ENCODE peak calls at places on chromosomes 11 and 22, in six cellular contexts. J, D, P, L, Q and Y are unnamed samples.

GRCh38 chr11:117862019-117862725 is 14.3 kb downstream of the FXYD6 start:
- DNase-seq in P (no peak), Q (no peak), L (peak), J (no peak), D (no peak), Y (no peak)

GRCh38 chr11:106276859-106277436 is 199.5 kb downstream of the AASDHPPT start:
- DNase-seq in D (no peak), J (no peak), Q (no peak), P (no peak), L (no peak), Y (no peak)

GRCh38 chr11:62645660-62645933 is 816 bp downstream of the GANAB start:
- DNase-seq in J (no peak), L (no peak), P (no peak), Q (no peak), D (no peak), Y (no peak)

GRCh38 chr11:46353706-46354105 is 6.4 kb downstream of the DGKZ start:
- DNase-seq in L (no peak), Q (no peak), P (no peak), D (no peak), J (no peak), Y (no peak)

GRCh38 chr22:44357962-44358553 is 45.3 kb upstream of the SHISAL1 start:
- DNase-seq in D (no peak), Q (no peak), J (no peak), P (no peak), L (peak), Y (peak)

GRCh38 chr11:14519692-14520085 is 497 bp downstream of the PSMA1 start:
- DNase-seq in P (no peak), D (no peak), Q (no peak), J (no peak), L (no peak), Y (no peak)

GRCh38 chr11:46001427-46002049 is 79.1 kb downstream of the LARGE2 start:
- DNase-seq in J (no peak), Q (no peak), D (no peak), L (no peak), P (no peak), Y (no peak)

GRCh38 chr11:93169143-93169542 is 28.6 kb downstream of the SLC36A4 start:
- DNase-seq in Q (no peak), L (no peak), P (no peak), J (no peak), D (no peak), Y (no peak)

GRCh38 chr11:2862950-2863618 is 22.5 kb downstream of the CDKN1C start:
- DNase-seq in Q (no peak), D (no peak), L (no peak), P (no peak), J (no peak), Y (no peak)

GRCh38 chr22:48402591-48403031 is 1425.1 kb downstream of the BRD1 start:
- DNase-seq in L (no peak), P (peak), Q (no peak), D (no peak), J (no peak), Y (no peak)

GRCh38 chr11:100536979-100537378 is 150.1 kb upstream of the ARHGAP42 start:
- DNase-seq in J (no peak), Q (no peak), D (no peak), L (no peak), P (no peak), Y (no peak)

GRCh38 chr11:528815-529728 is 6.3 kb downstream of the HRAS start:
- DNase-seq in L (no peak), J (no peak), Q (peak), D (no peak), P (no peak), Y (no peak)

GRCh38 chr22:40182231-40182835 is 4.6 kb downstream of the TNRC6B start:
- DNase-seq in J (no peak), P (no peak), L (no peak), D (no peak), Q (no peak), Y (no peak)
- TF ChIP-seq CTCF in J (no peak), P (no peak), L (no peak), D (no peak), Q (no peak), Y (no peak)

DNA sequence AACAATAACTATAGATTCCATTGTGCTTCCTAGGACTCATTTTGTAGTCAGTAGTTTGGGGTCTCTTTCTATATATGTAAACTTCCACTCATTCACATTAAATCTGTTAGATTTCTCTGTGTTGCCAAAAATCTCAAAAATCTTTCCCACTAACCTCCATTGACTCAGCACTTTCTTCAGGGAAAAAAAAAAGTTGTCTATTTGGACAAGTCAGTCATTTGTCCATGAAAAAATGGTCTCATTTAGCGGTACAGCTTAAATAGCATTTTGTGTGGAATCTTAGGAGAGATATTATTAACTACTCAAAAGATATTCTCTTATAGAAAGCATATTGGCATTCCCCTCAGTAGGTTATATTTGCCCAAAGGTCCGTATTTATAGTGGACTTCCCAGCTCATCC is 81.9 kb downstream of the PPP2R1B start:
- DNase-seq in L (no peak), P (no peak), J (no peak), Q (no peak), D (no peak), Y (no peak)
- H3K27ac ChIP-seq in L (no peak), P (no peak), J (no peak), Q (no peak), D (no peak), Y (no peak)

DNA sequence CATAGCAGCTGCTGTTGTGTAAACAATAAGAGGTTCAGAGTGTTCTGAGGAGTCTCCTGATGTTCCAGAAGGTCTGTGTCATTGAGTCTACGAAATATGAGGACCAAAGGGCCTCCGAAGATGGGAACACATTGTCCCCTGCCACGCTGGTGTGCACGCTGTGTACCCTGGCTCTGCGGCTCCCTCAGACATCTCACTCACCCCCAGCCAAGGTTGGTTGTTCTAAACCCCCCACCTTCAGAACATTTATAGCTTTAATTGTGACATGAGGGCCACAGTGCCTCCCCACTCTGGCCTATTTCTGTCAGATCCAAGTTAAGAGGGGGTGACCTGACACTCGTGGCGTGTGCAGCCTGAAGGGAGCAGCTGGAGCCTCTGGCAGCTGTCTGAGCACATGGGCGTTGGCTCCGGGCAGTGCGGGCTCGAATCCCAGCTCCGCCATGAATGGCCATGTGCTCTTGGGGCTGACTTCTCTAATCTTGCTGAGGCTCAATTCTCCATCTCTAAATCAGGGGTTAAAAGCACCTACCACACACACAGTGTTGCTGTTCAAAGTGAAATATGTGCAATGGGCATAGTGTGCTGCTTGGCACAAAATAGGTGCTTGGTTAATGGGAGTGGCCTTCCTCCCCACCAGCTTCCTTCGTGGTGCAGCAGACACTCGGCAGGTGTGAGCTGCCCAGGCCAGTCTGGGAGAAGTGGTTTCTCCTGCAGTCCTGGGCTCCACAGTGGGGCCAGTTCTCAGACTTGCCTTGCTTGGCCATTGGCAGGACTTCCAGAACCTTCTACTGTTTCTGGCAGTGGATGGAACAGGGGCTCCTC is 39.7 kb upstream of the MICAL2 start:
- DNase-seq in L (peak), D (no peak), J (no peak), Q (no peak), P (no peak), Y (peak)
- TF ChIP-seq POLR2AphosphoS5 in L (peak), D (no peak), J (no peak), Q (no peak), P (peak), Y (peak)

DNA sequence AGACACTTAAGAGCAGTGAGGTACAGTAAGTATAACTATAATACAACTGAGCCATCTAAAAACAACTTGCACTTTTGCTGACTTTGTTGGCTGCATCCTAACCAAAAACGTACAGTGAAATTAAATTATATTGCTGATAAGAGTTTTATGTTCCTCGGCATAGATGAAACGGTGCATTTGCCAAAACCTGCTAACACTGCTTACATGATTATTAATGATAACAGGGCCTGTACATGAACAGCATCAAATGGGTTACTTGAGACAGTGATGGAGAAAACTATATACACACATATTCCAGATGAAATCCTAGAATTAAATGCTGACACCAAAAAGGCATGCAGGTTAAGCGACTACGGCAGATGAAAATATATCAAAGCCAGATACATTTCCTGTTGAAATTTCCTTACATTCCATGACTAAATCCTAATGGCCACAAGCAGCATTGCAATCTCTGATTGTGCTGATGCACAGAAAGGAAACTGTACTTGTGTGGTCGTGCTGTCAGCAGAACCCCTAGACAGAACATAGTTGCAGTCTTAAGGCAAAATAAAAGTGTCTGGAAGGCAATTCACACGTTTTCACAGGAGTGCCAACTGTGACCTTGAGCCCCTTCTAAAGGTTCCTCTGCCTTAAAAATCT is 143.9 kb downstream of the CADM1 start:
- DNase-seq in L (no peak), P (no peak), J (no peak), Q (no peak), D (no peak), Y (no peak)
- TF ChIP-seq CTCF in L (no peak), P (no peak), J (no peak), Q (no peak), D (no peak), Y (no peak)

DNA sequence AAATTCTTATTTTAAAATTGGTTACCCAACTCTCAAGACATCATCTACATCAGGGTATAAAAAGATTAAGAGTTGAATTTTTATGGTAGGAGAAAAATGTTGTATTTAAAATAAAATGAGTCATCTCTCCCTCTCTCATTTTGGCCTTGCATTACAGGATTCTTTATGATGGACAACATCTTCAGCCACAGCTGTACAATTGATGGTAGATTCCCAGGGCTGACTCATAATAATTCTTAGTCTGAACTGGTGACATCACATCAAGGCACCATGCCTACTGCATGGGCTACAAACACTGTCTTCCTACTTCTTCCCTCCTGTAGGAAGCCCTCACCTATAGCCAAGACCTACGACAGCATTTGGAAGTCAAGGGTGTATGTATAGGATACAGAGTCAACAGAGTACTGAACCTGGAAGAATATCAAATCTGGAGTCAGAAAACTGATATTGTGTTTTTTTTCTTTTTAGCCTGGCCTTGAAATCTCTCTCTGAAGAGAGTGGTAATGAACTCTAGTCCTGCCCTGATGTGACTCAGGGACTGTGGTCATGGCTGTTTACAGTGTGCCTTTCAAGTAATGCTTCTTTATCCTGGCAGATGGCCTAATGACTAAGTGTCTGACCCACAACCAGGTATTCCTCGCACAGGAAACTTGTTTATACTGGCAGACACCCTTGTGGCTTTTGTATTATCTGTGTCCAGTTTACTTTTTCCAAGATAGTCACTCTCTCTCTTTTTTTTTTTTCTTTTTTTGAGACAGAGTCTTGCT is 32.5 kb downstream of the MRGPRX2 start:
- DNase-seq in J (peak), Q (no peak), P (no peak), L (no peak), D (peak), Y (no peak)
- H3K27ac ChIP-seq in J (no peak), Q (no peak), P (no peak), L (no peak), D (no peak), Y (no peak)

GRCh38 chr22:43144949-43145348 is 1.8 kb upstream of the MCAT start:
- DNase-seq in P (no peak), J (no peak), D (peak), Q (no peak), L (no peak), Y (no peak)
- TF ChIP-seq POLR2AphosphoS5 in P (no peak), J (no peak), D (no peak), Q (no peak), L (no peak), Y (no peak)

GRCh38 chr22:41091139-41092022 is 1.0 kb upstream of the EP300 start:
- DNase-seq in P (peak), J (peak), L (peak), D (peak), Q (peak), Y (peak)

GRCh38 chr22:41094036-41094435 is 1.6 kb downstream of the EP300 start:
- DNase-seq in P (no peak), L (no peak), Q (no peak), D (no peak), J (peak), Y (peak)

GRCh38 chr22:41096391-41096790 is 4.0 kb downstream of the EP300 start:
- DNase-seq in J (no peak), L (no peak), D (no peak), P (no peak), Q (no peak), Y (no peak)

GRCh38 chr22:41092847-41093371 is 517 bp downstream of the EP300 start:
- DNase-seq in P (peak), Q (no peak), D (no peak), L (no peak), J (peak), Y (peak)

GRCh38 chr22:41092023-41092817 is at the start of gene EP300:
- DNase-seq in Q (peak), D (peak), P (peak), J (peak), L (peak), Y (peak)
- TF ChIP-seq CTCF in Q (peak), D (peak), P (no peak), J (no peak), L (peak), Y (no peak)

GRCh38 chr11:134517621-134518293 is 105.7 kb upstream of the B3GAT1 start:
- DNase-seq in Q (no peak), D (no peak), J (no peak), L (peak), P (no peak), Y (peak)
- H3K27ac ChIP-seq in Q (no peak), D (no peak), J (no peak), L (no peak), P (no peak), Y (no peak)